ENCODE peak calls at places on chromosome 16, in seven cellular contexts. T is uterus, N is body of pancreas, R is PC-3, B is prostate gland, L is mesendoderm, J is heart right ventricle. Y is an unnamed sample.

GRCh38 chr16:49587051-49587450 is 213.4 kb downstream of the C16orf78 start:
- DNase-seq in J (no peak), N (no peak), B (no peak), R (no peak), L (no peak), T (no peak), Y (no peak)

GRCh38 chr16:27230562-27230991 is 27.3 kb downstream of the KDM8 start:
- DNase-seq in B (no peak), J (no peak), R (no peak), N (no peak), T (no peak), L (no peak), Y (no peak)

GRCh38 chr16:83953796-83954576 is 946 bp downstream of the OSGIN1 start:
- DNase-seq in J (no peak), B (peak; percentile 49), N (peak; percentile 43), R (peak; percentile 58), T (no peak), L (peak; percentile 77), Y (peak; percentile 69)

GRCh38 chr16:84233748-84234147 is 6.1 kb downstream of the KCNG4 start:
- DNase-seq in B (no peak), R (no peak), L (no peak), N (no peak), T (no peak), J (no peak), Y (no peak)

GRCh38 chr16:77805403-77805802 is 17.0 kb downstream of the VAT1L start:
- DNase-seq in B (peak; percentile 36), R (no peak), L (no peak), N (peak; percentile 42), T (no peak), J (peak; percentile 41), Y (no peak)

GRCh38 chr16:69176033-69176780 is 10.8 kb upstream of the SNTB2 start:
- DNase-seq in B (no peak), J (no peak), L (no peak), N (no peak), R (no peak), T (no peak), Y (no peak)

GRCh38 chr16:23383881-23384280 is 69.1 kb downstream of the COG7 start:
- DNase-seq in B (no peak), T (no peak), J (no peak), L (no peak), N (no peak), R (no peak), Y (no peak)

GRCh38 chr16:82646504-82646903 is 19.7 kb downstream of the CDH13 start:
- DNase-seq in R (no peak), T (no peak), B (no peak), N (no peak), J (no peak), L (no peak), Y (no peak)

GRCh38 chr16:10228779-10229178 is 46.6 kb upstream of the GRIN2A start:
- DNase-seq in R (peak; percentile 8), N (no peak), T (no peak), B (no peak), J (no peak), L (no peak), Y (no peak)

GRCh38 chr16:64251742-64252141 is 870.1 kb downstream of the CDH11 start:
- DNase-seq in L (peak; percentile 35), R (no peak), B (no peak), J (peak; percentile 9), N (no peak), T (no peak), Y (no peak)

GRCh38 chr16:48426244-48427135 is 41.3 kb upstream of the SIAH1 start:
- DNase-seq in L (no peak), T (no peak), R (no peak), J (no peak), N (no peak), B (no peak), Y (no peak)

GRCh38 chr16:16004314-16004749 is 54.9 kb downstream of the ABCC1 start:
- DNase-seq in B (no peak), N (no peak), R (peak; percentile 65), L (no peak), J (no peak), T (no peak), Y (no peak)

GRCh38 chr16:64180136-64180900 is 941.5 kb downstream of the CDH11 start:
- DNase-seq in J (no peak), L (no peak), R (no peak), B (no peak), N (no peak), T (no peak), Y (no peak)

GRCh38 chr16:85982563-85982939 is 83.6 kb downstream of the IRF8 start:
- DNase-seq in B (no peak), L (no peak), T (no peak), R (no peak), N (peak; percentile 20), J (no peak), Y (no peak)

GRCh38 chr16:56281256-56281805 is 90.0 kb downstream of the GNAO1 start:
- DNase-seq in T (no peak), B (no peak), R (peak; percentile 24), J (no peak), L (peak; percentile 98), N (no peak), Y (peak; percentile 94)

GRCh38 chr16:50509521-50510341 is 38.5 kb upstream of the NKD1 start:
- DNase-seq in B (no peak), N (no peak), R (peak; percentile 46), T (no peak), L (peak; percentile 70), J (no peak), Y (no peak)

GRCh38 chr16:78749745-78750268 is 650.4 kb downstream of the WWOX start:
- DNase-seq in J (no peak), L (no peak), N (no peak), T (no peak), B (no peak), R (no peak), Y (no peak)

GRCh38 chr16:26795184-26795583 is 271.5 kb upstream of the C16orf82 start:
- DNase-seq in B (no peak), T (no peak), J (no peak), N (no peak), R (no peak), L (peak; percentile 58), Y (no peak)

GRCh38 chr16:87086575-87086974 is 230.6 kb downstream of the C16orf95 start:
- DNase-seq in N (no peak), L (peak; percentile 82), R (peak; percentile 17), B (no peak), J (no peak), T (no peak), Y (no peak)

GRCh38 chr16:58462997-58463891 is 36.7 kb upstream of the NDRG4 start:
- DNase-seq in L (no peak), N (no peak), T (no peak), B (no peak), J (peak; percentile 36), R (no peak), Y (no peak)

GRCh38 chr16:21626659-21627277 is 25.6 kb downstream of the IGSF6 start:
- DNase-seq in R (peak; percentile 67), N (no peak), L (no peak), T (peak; percentile 63), J (no peak), B (no peak), Y (no peak)

GRCh38 chr16:1745900-1746692 is 25.2 kb downstream of the NME3 start:
- DNase-seq in J (no peak), L (peak; percentile 60), R (peak; percentile 4), N (no peak), T (no peak), B (no peak), Y (no peak)
- H3K4me3 ChIP-seq in J (no peak overlapping the region), L (no peak overlapping the region), R (no peak overlapping the region), N (no peak overlapping the region), T (no peak overlapping the region), B (no peak overlapping the region), Y (no peak overlapping the region)

DNA sequence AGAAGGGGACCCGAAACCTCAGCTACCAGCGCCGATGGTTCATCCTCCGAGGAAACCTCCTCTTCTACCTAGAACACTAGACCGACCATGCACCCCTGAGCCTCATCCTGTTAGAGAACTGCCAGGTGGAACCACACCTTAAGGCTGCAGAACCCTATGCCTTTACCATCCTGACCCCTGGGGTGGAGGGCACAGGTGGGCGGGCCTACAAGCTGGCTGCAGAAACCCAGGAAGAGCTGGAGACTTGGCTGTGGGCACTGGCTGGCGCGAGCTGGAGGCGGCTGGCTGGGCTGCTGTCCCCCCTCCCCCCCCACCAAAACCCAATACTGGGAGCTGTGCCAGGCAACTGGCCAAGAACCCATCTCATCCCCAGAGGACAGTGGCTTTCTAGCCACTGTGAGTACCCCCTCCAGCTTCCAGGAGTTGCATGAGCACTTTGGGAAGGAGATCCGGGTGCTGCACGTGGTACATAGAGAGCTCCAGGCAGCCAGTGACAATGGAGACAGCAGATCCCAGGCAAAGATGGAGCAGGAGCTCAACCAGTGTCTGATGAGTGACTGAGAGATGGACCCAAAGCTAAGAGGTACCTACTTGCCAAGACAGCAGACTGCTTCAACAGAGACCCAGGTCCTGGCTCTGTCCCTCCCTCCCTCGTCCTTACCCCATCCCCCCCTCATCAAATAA is 1.4 kb upstream of the CD2BP2 start:
- DNase-seq in T (no peak), N (no peak), R (no peak), B (no peak), J (no peak), L (no peak), Y (no peak)
- H3K4me1 ChIP-seq in T (peaks cover 27% of the 10 kb centered on the region), N (peaks cover 49% of the 10 kb centered on the region), R (peaks cover 32% of the 10 kb centered on the region), B (peaks cover 16% of the 10 kb centered on the region), J (peaks cover 26% of the 10 kb centered on the region), L (peaks cover 2% of the 10 kb centered on the region), Y (peaks cover 12% of the 10 kb centered on the region)

GRCh38 chr16:55019419-55020131 is 88.9 kb downstream of the IRX5 start:
- DNase-seq in R (no peak), L (no peak), N (no peak), B (no peak), T (no peak), J (no peak), Y (no peak)

GRCh38 chr16:55018881-55019280 is 88.2 kb downstream of the IRX5 start:
- DNase-seq in N (no peak), R (no peak), J (no peak), B (no peak), L (no peak), T (no peak), Y (no peak)

DNA sequence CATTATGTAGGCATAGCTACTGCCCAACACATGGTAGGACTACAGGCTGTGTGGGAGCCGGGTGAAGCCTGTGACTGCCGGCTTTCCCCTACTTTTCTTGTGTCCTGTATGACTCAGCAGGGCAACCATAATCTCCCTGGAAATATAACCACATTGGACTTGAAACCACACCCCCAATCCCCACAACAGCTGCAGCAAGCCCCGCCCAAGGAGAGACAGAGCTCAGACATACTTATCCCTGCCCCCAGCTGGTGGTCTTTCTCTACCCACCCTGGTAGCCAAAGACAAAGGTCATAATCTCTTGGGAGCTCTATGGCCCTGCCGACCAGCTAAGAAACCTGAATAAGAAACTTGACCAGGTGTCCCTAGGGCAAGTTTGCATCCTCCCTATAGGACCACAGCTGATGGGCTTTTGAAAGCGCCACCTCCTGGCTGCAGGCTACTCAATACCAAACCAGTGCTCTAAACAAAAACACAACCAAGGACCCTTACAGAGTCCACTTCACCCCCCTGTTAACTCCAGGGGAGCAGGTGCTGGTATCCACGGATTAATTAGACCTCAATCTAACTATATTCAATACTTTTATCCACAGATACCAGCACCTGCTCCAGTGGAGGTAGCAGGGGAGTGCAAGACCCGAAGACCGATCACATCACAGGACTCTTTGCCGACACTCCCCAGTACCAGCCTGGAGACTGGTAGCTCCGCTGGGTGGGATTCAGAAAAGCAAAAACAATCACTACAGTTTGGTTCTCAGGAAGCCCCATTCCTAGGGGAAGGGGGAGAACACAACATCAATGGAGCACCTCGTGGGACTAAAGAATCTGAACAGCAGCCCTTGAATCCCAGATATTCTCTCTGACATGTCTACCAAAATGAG is 91.2 kb downstream of the IRX5 start:
- DNase-seq in T (no peak), R (peak; percentile 13), N (no peak), L (peak; percentile 74), B (no peak), J (no peak), Y (peak; percentile 16)
- H3K4me3 ChIP-seq in T (no peak overlapping the region), R (no peak overlapping the region), N (no peak overlapping the region), L (no peak overlapping the region), B (no peak overlapping the region), J (no peak overlapping the region), Y (no peak overlapping the region)

GRCh38 chr16:2482181-2483107 is 7.5 kb downstream of the TBC1D24 start:
- DNase-seq in L (no peak), B (peak; percentile 66), T (peak; percentile 63), J (no peak), N (peak; percentile 77), R (no peak), Y (no peak)
- H3K4me1 ChIP-seq in L (no peaks in the 10 kb centered on the region), B (peaks cover 2% of the 10 kb centered on the region), T (peaks cover 11% of the 10 kb centered on the region), J (peaks cover 6% of the 10 kb centered on the region), N (peaks cover 85% of the 10 kb centered on the region), R (no peaks in the 10 kb centered on the region), Y (no peaks in the 10 kb centered on the region)